ENCODE peak calls at places on chromosomes 12 and 14, in seven cellular contexts. W is PC-3, E is GM23248, Z is right atrium auricular region, V is IMR-90, B is right cardiac atrium, L is BE2C. Y is an unnamed sample.

GRCh38 chr14:103191856-103192835 is 68.9 kb downstream of the TNFAIP2 start:
- DNase-seq in W (no peak), E (no peak), Z (no peak), V (no peak), B (no peak), L (peak; percentile 30), Y (no peak)

GRCh38 chr12:27530157-27530922 is 6.3 kb downstream of the PPFIBP1 start:
- DNase-seq in W (peak; percentile 28), E (no peak), Z (no peak), V (peak; percentile 20), B (no peak), L (no peak), Y (no peak)

GRCh38 chr12:13435535-13435934 is 239.0 kb downstream of the EMP1 start:
- DNase-seq in W (no peak), E (no peak), Z (no peak), V (no peak), B (no peak), L (peak; percentile 44), Y (peak; percentile 23)

GRCh38 chr12:89135976-89136634 is 216.2 kb downstream of the DUSP6 start:
- DNase-seq in W (peak; percentile 91), E (peak; percentile 83), Z (no peak), V (peak; percentile 70), B (no peak), L (no peak), Y (peak; percentile 31)

GRCh38 chr12:85951823-85952222 is 77.7 kb downstream of the NTS start:
- DNase-seq in W (peak; percentile 49), E (peak; percentile 18), Z (no peak), V (peak; percentile 5), B (no peak), L (no peak), Y (no peak)

GRCh38 chr14:39322807-39323206 is 89.1 kb downstream of the MIA2 start:
- DNase-seq in W (no peak), E (peak; percentile 14), Z (no peak), V (peak; percentile 51), B (no peak), L (no peak), Y (no peak)

GRCh38 chr14:95303552-95303951 is 16.2 kb downstream of the CLMN start:
- DNase-seq in W (no peak), E (no peak), Z (no peak), V (no peak), B (no peak), L (peak; percentile 75), Y (no peak)

GRCh38 chr12:95637471-95638155 is 86.3 kb upstream of the USP44 start:
- DNase-seq in W (peak; percentile 87), E (peak; percentile 72), Z (no peak), V (peak; percentile 100), B (no peak), L (no peak), Y (peak; percentile 42)

GRCh38 chr12:100267603-100268281 is 765 bp downstream of the SCYL2 start:
- DNase-seq in W (peak; percentile 30), E (peak; percentile 69), Z (no peak), V (peak; percentile 37), B (peak; percentile 66), L (no peak), Y (peak; percentile 16)

GRCh38 chr12:57124259-57124877 is 3.9 kb upstream of the LRP1 start:
- DNase-seq in W (peak; percentile 87), E (peak; percentile 79), Z (peak; percentile 83), V (peak; percentile 69), B (peak; percentile 83), L (peak; percentile 82), Y (peak; percentile 66)

GRCh38 chr12:27385756-27386155 is 53.1 kb downstream of the BMAL2 start:
- DNase-seq in W (no peak), E (no peak), Z (no peak), V (no peak), B (no peak), L (no peak), Y (no peak)

GRCh38 chr14:53894456-53894855 is 62.2 kb downstream of the BMP4 start:
- DNase-seq in W (peak; percentile 71), E (peak; percentile 38), Z (no peak), V (peak; percentile 79), B (no peak), L (no peak), Y (no peak)

GRCh38 chr12:49703647-49704137 is 3.5 kb downstream of the FMNL3 start:
- DNase-seq in W (no peak), E (peak; percentile 85), Z (no peak), V (peak; percentile 92), B (no peak), L (no peak), Y (peak; percentile 67)

GRCh38 chr14:92160619-92161018 is 38.9 kb downstream of the CPSF2 start:
- DNase-seq in W (no peak), E (peak; percentile 93), Z (no peak), V (peak; percentile 91), B (no peak), L (no peak), Y (no peak)

GRCh38 chr14:89303452-89304435 is 113.3 kb downstream of the FOXN3 start:
- DNase-seq in W (peak; percentile 64), E (peak; percentile 84), Z (peak; percentile 77), V (peak; percentile 95), B (peak; percentile 83), L (no peak), Y (peak; percentile 27)

GRCh38 chr12:106045251-106045674 is 93.5 kb downstream of the NUAK1 start:
- DNase-seq in W (no peak), E (no peak), Z (no peak), V (no peak), B (no peak), L (no peak), Y (peak; percentile 14)

GRCh38 chr12:119410396-119410795 is 75.9 kb downstream of the CCDC60 start:
- DNase-seq in W (no peak), E (no peak), Z (no peak), V (no peak), B (no peak), L (no peak), Y (no peak)

GRCh38 chr14:90692826-90693225 is 123.4 kb downstream of the TTC7B start:
- DNase-seq in W (no peak), E (no peak), Z (no peak), V (peak; percentile 51), B (no peak), L (no peak), Y (no peak)

GRCh38 chr12:100061814-100062213 is 77.1 kb upstream of the ANKS1B start:
- DNase-seq in W (no peak), E (no peak), Z (no peak), V (peak; percentile 24), B (no peak), L (no peak), Y (no peak)

GRCh38 chr12:54048694-54049093 is 4.9 kb upstream of the HOXC4 start:
- DNase-seq in W (no peak), E (no peak), Z (no peak), V (no peak), B (no peak), L (no peak), Y (no peak)
- H3K27me3 ChIP-seq in W (peaks cover 8% of the 10 kb centered on the region), E (no peaks in the 10 kb centered on the region), Z (peaks cover 48% of the 10 kb centered on the region), V (peaks cover 79% of the 10 kb centered on the region), B (peaks cover 3% of the 10 kb centered on the region), L (no peaks in the 10 kb centered on the region), Y (no peaks in the 10 kb centered on the region)

GRCh38 chr12:112906712-112907414 is at the start of gene OAS1:
- DNase-seq in W (peak; percentile 70), E (peak; percentile 51), Z (no peak), V (peak; percentile 22), B (no peak), L (peak; percentile 48), Y (peak; percentile 42)

GRCh38 chr12:112909693-112910092 is 2.9 kb downstream of the OAS1 start:
- DNase-seq in W (no peak), E (no peak), Z (no peak), V (no peak), B (no peak), L (no peak), Y (no peak)

GRCh38 chr12:112905451-112906089 is 1.2 kb upstream of the OAS1 start:
- DNase-seq in W (peak; percentile 41), E (peak; percentile 22), Z (no peak), V (no peak), B (no peak), L (no peak), Y (peak; percentile 49)

GRCh38 chr12:112908548-112908947 is 1.8 kb downstream of the OAS1 start:
- DNase-seq in W (no peak), E (peak; percentile 10), Z (no peak), V (no peak), B (no peak), L (no peak), Y (no peak)

GRCh38 chr12:112907415-112908157 is 824 bp downstream of the OAS1 start:
- DNase-seq in W (no peak), E (no peak), Z (no peak), V (no peak), B (no peak), L (no peak), Y (no peak)
- H3K4me3 ChIP-seq in W (peak overlapping the region; percentile 63), E (no peak overlapping the region), Z (peak overlapping the region; percentile 40), V (no peak overlapping the region), B (peak overlapping the region; percentile 59), L (peak overlapping the region; percentile 39), Y (peak overlapping the region; percentile 50)

DNA sequence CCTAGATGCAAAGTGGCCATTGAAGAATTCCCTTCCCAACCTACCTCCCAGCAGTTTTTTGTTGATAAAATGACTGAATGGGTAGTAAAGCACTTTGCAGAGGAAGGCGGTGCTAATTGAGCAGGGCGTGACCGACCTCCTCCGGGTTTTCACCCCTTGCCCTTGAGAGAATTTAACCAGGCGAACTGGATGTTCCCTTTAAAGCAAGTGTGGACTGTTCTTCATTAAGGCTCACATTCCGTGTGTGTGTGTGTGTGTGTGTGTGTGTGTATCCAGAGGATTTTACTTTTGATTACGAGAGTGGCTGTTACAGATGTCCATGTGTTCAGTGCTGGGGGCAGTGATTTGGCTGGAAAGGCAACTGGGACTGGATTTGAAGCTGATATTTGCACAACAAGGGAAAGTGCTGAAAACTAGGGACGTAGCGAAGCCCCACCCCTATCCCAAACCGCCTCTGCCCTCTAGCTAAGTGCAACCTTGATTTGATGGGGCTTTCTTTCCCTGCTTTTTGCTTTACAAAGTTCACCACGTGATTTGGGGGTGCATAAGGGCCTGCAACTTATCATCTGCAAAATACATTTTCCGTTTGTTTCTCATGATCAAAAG is 2.2 kb downstream of the TMEM132C start:
- DNase-seq in W (no peak), E (no peak), Z (no peak), V (no peak), B (peak; percentile 74), L (no peak), Y (no peak)
- H3K27me3 ChIP-seq in W (peaks cover 49% of the 10 kb centered on the region), E (no peaks in the 10 kb centered on the region), Z (peaks cover 12% of the 10 kb centered on the region), V (no peaks in the 10 kb centered on the region), B (peaks cover 3% of the 10 kb centered on the region), L (no peaks in the 10 kb centered on the region), Y (peaks cover 32% of the 10 kb centered on the region)

DNA sequence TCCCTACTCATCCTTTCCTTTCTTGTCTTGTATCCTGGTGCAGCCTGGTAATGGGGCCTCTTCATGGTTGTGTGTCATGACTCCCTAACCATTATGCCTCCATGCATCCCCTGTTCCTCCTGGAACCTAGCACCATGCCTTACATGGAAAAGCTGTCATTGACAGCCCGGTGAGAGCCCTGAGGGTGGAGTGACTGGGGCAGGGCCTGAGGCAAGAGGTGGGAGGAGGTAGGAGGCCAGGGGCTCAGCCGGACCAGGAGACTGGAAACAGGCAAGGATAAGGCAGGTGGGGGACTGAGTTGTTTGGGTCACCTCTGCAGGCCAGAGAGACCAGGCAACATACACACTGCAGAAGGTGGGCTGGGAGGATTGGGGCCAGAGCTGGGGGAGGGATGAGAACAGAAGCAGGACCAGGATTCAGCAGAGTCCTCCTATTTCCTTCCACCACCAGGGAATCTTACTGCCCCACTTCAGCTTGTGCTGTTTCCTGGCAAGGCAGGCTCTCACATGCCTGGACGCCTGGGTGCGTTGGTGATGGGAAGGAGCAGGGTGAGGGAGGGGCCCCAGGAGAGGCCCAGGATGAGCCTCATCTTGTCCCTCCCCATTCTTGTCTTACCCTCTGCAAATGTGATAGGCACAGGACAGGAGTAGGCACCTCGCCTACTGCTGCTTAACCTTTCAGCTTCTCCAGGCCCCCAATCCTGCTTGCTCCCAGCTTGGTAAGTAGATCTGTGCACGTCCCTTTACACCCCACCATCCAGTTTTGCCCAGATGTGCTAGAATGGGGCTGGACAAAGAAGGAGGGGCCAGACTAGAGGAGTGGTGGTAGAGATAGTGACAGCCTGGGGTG is at the start of gene LTB4R2:
- DNase-seq in W (no peak), E (no peak), Z (no peak), V (no peak), B (no peak), L (no peak), Y (no peak)
- H3K4me3 ChIP-seq in W (no peak within 1 kb of the TSS), E (peak within 1 kb of the TSS; percentile 59), Z (peak within 1 kb of the TSS; percentile 37), V (peak within 1 kb of the TSS; percentile 12), B (peak within 1 kb of the TSS; percentile 45), L (no peak within 1 kb of the TSS), Y (no peak within 1 kb of the TSS)

Y was measured in MG63.